ENCODE peak calls at places on chromosomes 4 and X, in four cellular contexts. U is activated CD4-positive, alpha-beta T cell treated with anti-CD3 and anti-CD28 coated beads for 24 hours; H is foreskin fibroblast; D is NB4. O is an unnamed sample.

GRCh38 chrX:139776614-139777013 is 68.6 kb upstream of the MCF2 start:
- DNase-seq in H (no peak), U (no peak), D (no peak), O (no peak)

GRCh38 chr4:40548256-40548655 is 81.4 kb downstream of the RBM47 start:
- DNase-seq in D (no peak), U (no peak), H (peak), O (peak)

GRCh38 chr4:158020175-158020574 is 152.7 kb downstream of the GASK1B start:
- DNase-seq in D (no peak), U (no peak), H (peak), O (peak)

GRCh38 chr4:152476796-152477195 is 59.1 kb downstream of the FBXW7 start:
- DNase-seq in H (no peak), U (no peak), D (no peak), O (no peak)

GRCh38 chr4:155973639-155974475 is 20.2 kb upstream of the CTSO start:
- DNase-seq in U (no peak), D (no peak), H (peak), O (no peak)

GRCh38 chr4:73086095-73086869 is 16.8 kb upstream of the COX18 start:
- DNase-seq in D (no peak), U (no peak), H (no peak), O (no peak)

GRCh38 chrX:130772313-130773140 is 130.5 kb downstream of the ENOX2 start:
- DNase-seq in H (peak), U (no peak), D (no peak), O (no peak)

GRCh38 chrX:2784026-2784425 is 32.2 kb downstream of the XG start:
- DNase-seq in U (no peak), D (no peak), H (no peak), O (no peak)

GRCh38 chr4:144591401-144591800 is 54.6 kb upstream of the HHIP start:
- DNase-seq in H (peak), U (no peak), D (no peak), O (no peak)

GRCh38 chrX:45621356-45622041 is 420.8 kb upstream of the DIPK2B start:
- DNase-seq in D (no peak), H (peak), U (no peak), O (no peak)

GRCh38 chrX:78092296-78092695 is 11.8 kb upstream of the PGK1 start:
- DNase-seq in U (no peak), H (peak), D (no peak), O (no peak)

GRCh38 chr4:47315346-47315745 is 148.2 kb downstream of the COMMD8 start:
- DNase-seq in H (peak), D (no peak), U (no peak), O (no peak)

GRCh38 chr4:89800012-89800516 is 36.9 kb downstream of the SNCA start:
- DNase-seq in U (no peak), D (no peak), H (peak), O (no peak)

GRCh38 chr4:3475041-3475712 is 12.1 kb downstream of the DOK7 start:
- DNase-seq in D (no peak), H (no peak), U (no peak), O (no peak)

GRCh38 chr4:146155152-146155724 is 20.3 kb upstream of the LSM6 start:
- DNase-seq in H (no peak), U (no peak), D (no peak), O (no peak)